ENCODE peak calls at places on chromosome 20, in seven cellular contexts. K is caudate nucleus; U is stimulated activated CD4-positive, alpha-beta T cell treated with anti-CD3 and anti-CD28 coated beads, Interleukin-12 subunit alpha, Interleukin-12 subunit beta, amount 100 ng/mL, for 4 hours; D is stimulated activated naive CD4-positive, alpha-beta T cell; A is NCI-H2171 treated with DMSO at 0.1 percent for 48 hours; N is cardiac muscle cell; I is mesothelial cell of epicardium. M is an unnamed sample.

GRCh38 chr20:62843656-62844055 is 18.0 kb downstream of the TCFL5 start:
- DNase-seq in K (no peak), U (no peak), D (no peak), A (no peak), N (no peak), I (no peak), M (peak)

GRCh38 chr20:682123-682522 is 6.5 kb upstream of the SCRT2 start:
- DNase-seq in K (no peak), U (no peak), D (no peak), A (peak), N (no peak), I (no peak), M (no peak)

GRCh38 chr20:38013891-38014290 is 19.4 kb downstream of the TTI1 start:
- DNase-seq in K (no peak), U (no peak), D (no peak), A (no peak), N (no peak), I (no peak), M (no peak)

GRCh38 chr20:60255426-60255825 is 297.2 kb downstream of the CDH26 start:
- DNase-seq in K (no peak), U (no peak), D (no peak), A (peak), N (no peak), I (no peak), M (no peak)

GRCh38 chr20:49541733-49542513 is 26.0 kb downstream of the PTGIS start:
- DNase-seq in K (no peak), U (peak), D (peak), A (peak), N (peak), I (peak), M (peak)

GRCh38 chr20:34390769-34391447 is 27.8 kb downstream of the ITCH start:
- DNase-seq in K (no peak), U (peak), D (no peak), A (no peak), N (no peak), I (no peak), M (peak)

GRCh38 chr20:39795401-39796272 is 833.5 kb downstream of the DHX35 start:
- DNase-seq in K (no peak), U (no peak), D (no peak), A (no peak), N (no peak), I (no peak), M (peak)

GRCh38 chr20:19017104-19017690 is 195.2 kb upstream of the SLC24A3 start:
- DNase-seq in K (no peak), U (no peak), D (no peak), A (no peak), N (no peak), I (no peak), M (no peak)

GRCh38 chr20:58017970-58018530 is 210.4 kb downstream of the ANKRD60 start:
- DNase-seq in K (no peak), U (no peak), D (no peak), A (no peak), N (no peak), I (no peak), M (no peak)

GRCh38 chr20:51966296-51966971 is 164.1 kb upstream of the SALL4 start:
- DNase-seq in K (peak), U (no peak), D (no peak), A (no peak), N (peak), I (no peak), M (peak)

GRCh38 chr20:57004416-57004815 is 262.0 kb downstream of the BMP7 start:
- DNase-seq in K (no peak), U (no peak), D (no peak), A (no peak), N (no peak), I (no peak), M (no peak)

GRCh38 chr20:63120286-63121090 is 95.4 kb downstream of the YTHDF1 start:
- DNase-seq in K (no peak), U (no peak), D (no peak), A (no peak), N (no peak), I (no peak), M (no peak)